ENCODE peak calls at places on chromosomes 1 and 21, in four cellular contexts. One of them, this sample, is unnamed.

GRCh38 chr1:156152628-156153027 is 757 bp upstream of the SEMA4A start:
- DNase-seq in DND-41: no peak
- DNase-seq in breast epithelium: no peak
- DNase-seq in suprapubic skin: no peak
- DNase-seq in this sample: no peak

GRCh38 chr1:46525253-46525983 is 26.0 kb downstream of the KNCN start:
- DNase-seq in breast epithelium: no peak
- DNase-seq in DND-41: no peak
- DNase-seq in suprapubic skin: no peak
- DNase-seq in this sample: peak; percentile 49

GRCh38 chr1:67815303-67816095 is 17.8 kb downstream of the GNG12 start:
- DNase-seq in suprapubic skin: no peak
- DNase-seq in breast epithelium: no peak
- DNase-seq in DND-41: no peak
- DNase-seq in this sample: no peak

GRCh38 chr1:109241841-109242301 is 7.5 kb upstream of the CELSR2 start:
- DNase-seq in breast epithelium: no peak
- DNase-seq in DND-41: no peak
- DNase-seq in suprapubic skin: no peak
- DNase-seq in this sample: peak; percentile 10

GRCh38 chr1:6360517-6360916 is 33.0 kb downstream of the ACOT7 start:
- DNase-seq in suprapubic skin: no peak
- DNase-seq in DND-41: no peak
- DNase-seq in breast epithelium: no peak
- DNase-seq in this sample: no peak

GRCh38 chr1:202133016-202133415 is 10.3 kb downstream of the GPR37L1 start:
- DNase-seq in DND-41: no peak
- DNase-seq in suprapubic skin: no peak
- DNase-seq in breast epithelium: no peak
- DNase-seq in this sample: no peak

GRCh38 chr1:182206628-182207239 is 145.2 kb upstream of the ZNF648 start:
- DNase-seq in DND-41: peak; percentile 17
- DNase-seq in suprapubic skin: peak; percentile 88
- DNase-seq in breast epithelium: no peak
- DNase-seq in this sample: no peak

GRCh38 chr21:42724226-42724920 is 71.0 kb downstream of the PDE9A start:
- DNase-seq in breast epithelium: no peak
- DNase-seq in suprapubic skin: no peak
- DNase-seq in DND-41: no peak
- DNase-seq in this sample: no peak

GRCh38 chr1:218259800-218260199 is 25.3 kb upstream of the RRP15 start:
- DNase-seq in breast epithelium: no peak
- DNase-seq in suprapubic skin: no peak
- DNase-seq in DND-41: no peak
- DNase-seq in this sample: no peak

GRCh38 chr1:222909586-222909985 is 94.7 kb downstream of the DISP1 start:
- DNase-seq in suprapubic skin: no peak
- DNase-seq in DND-41: no peak
- DNase-seq in breast epithelium: no peak
- DNase-seq in this sample: peak; percentile 59

GRCh38 chr1:242523968-242524570 is 428 bp downstream of the PLD5 start:
- DNase-seq in suprapubic skin: peak; percentile 81
- DNase-seq in DND-41: no peak
- DNase-seq in breast epithelium: peak; percentile 50
- DNase-seq in this sample: peak; percentile 56

GRCh38 chr1:153494976-153495535 is 34.6 kb upstream of the S100A7 start:
- DNase-seq in DND-41: peak; percentile 82
- DNase-seq in breast epithelium: peak; percentile 63
- DNase-seq in suprapubic skin: peak; percentile 91
- DNase-seq in this sample: peak; percentile 92

GRCh38 chr1:17516303-17517214 is 22.9 kb upstream of the ARHGEF10L start:
- DNase-seq in DND-41: no peak
- DNase-seq in suprapubic skin: no peak
- DNase-seq in breast epithelium: no peak
- DNase-seq in this sample: no peak

DNA sequence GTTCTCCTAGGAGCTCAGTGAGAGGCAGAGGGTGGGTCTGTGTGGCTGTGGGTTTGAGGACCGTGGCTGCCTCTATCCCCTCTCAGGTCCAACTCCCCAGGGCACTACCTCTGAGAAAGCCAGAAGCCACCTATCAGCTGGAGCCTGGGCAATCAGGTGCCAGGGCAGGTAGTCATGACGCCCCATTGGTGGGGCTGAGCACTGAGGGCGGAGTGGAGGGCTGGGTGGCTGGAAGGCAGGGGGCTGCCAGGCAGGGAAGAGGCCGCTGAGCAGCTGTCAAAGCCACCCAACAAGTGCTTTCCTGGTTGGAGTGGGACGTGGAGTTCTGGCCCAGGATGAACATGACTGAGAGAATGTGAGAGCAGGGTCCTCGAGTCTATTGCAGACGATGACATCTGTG is 164.9 kb upstream of the AJAP1 start:
- DNase-seq in DND-41: no peak
- DNase-seq in suprapubic skin: no peak
- DNase-seq in breast epithelium: no peak
- DNase-seq in this sample: no peak
- H3K9me3 ChIP-seq in DND-41: no peaks in the 10 kb centered on the region
- H3K9me3 ChIP-seq in suprapubic skin: no peaks in the 10 kb centered on the region
- H3K9me3 ChIP-seq in breast epithelium: no peaks in the 10 kb centered on the region
- H3K9me3 ChIP-seq in this sample: no peaks in the 10 kb centered on the region

DNA sequence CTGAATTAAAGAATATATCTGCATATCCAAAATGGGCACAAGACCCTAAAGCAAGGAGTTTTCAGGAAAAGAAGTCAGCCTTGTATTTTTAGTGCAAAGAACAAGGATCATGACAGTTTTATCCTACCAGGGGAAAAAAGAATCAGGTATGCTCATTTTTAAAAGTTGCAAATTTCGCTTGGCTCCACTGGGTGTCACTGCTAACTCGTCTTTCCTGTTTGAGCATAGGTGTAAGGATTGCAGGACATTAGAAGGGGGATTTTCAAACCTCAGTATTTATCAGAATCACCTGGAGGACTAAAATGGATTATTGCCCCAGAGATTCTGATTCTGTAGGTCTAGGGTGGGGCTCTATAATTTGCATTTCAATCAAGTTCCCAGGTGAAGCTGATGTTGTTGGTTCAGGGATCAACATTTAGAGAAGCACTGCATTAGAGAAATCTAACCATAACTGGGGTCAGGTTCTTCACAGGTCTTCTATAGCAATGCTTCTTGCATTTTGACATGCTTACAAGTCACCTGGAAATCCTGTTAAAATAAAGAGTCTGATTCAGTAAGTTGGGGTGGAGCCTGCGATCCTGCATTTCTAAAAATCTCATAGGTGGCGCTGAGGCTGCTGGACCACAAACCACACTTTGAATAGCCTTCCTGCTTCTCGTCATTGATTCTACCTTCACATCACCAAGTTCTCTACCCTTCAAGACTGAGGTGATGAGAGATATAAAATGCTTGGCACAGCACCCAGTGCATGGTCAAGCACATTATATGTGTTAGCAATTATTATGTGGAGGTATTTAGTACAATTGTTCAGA is 39.6 kb downstream of the NUF2 start:
- DNase-seq in breast epithelium: no peak
- DNase-seq in DND-41: no peak
- DNase-seq in suprapubic skin: no peak
- DNase-seq in this sample: no peak
- TF ChIP-seq CTCF in breast epithelium: no peak
- TF ChIP-seq CTCF in DND-41: peak; percentile 65
- TF ChIP-seq CTCF in suprapubic skin: no peak
- TF ChIP-seq CTCF in this sample: peak; percentile 9

GRCh38 chr1:40712405-40712944 is 21.0 kb downstream of the NFYC start:
- DNase-seq in suprapubic skin: no peak
- DNase-seq in breast epithelium: no peak
- DNase-seq in DND-41: no peak
- DNase-seq in this sample: no peak

GRCh38 chr1:40712997-40713396 is 21.5 kb downstream of the NFYC start:
- DNase-seq in DND-41: no peak
- DNase-seq in suprapubic skin: no peak
- DNase-seq in breast epithelium: no peak
- DNase-seq in this sample: no peak

GRCh38 chr1:40717065-40717464 is 25.6 kb downstream of the NFYC start:
- DNase-seq in DND-41: no peak
- DNase-seq in suprapubic skin: no peak
- DNase-seq in breast epithelium: no peak
- DNase-seq in this sample: no peak

GRCh38 chr1:40717960-40718359 is 26.5 kb downstream of the NFYC start:
- DNase-seq in DND-41: no peak
- DNase-seq in breast epithelium: no peak
- DNase-seq in suprapubic skin: no peak
- DNase-seq in this sample: no peak

DNA sequence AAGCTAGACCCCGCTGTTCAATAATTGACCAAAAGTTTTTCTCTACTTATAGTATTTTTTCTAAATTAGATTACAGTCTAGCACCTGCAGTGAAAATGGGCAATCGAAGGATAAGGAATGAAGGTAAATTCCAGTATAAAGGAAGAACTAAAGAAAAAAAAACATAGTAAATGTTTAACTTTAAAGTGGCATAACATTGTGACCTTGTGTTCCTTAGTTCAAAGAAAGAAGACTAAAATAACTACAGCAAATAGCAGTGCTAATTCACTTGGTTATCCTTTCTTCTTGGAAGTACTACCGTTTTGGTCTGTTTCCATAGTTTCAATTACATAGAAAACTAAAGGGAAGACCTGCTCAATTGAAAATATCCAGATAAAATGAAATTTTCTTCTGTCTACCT is 24.2 kb downstream of the NFYC start:
- DNase-seq in suprapubic skin: no peak
- DNase-seq in breast epithelium: no peak
- DNase-seq in DND-41: no peak
- DNase-seq in this sample: no peak
- H3K4me1 ChIP-seq in suprapubic skin: peaks cover 44% of the 10 kb centered on the region
- H3K4me1 ChIP-seq in breast epithelium: peaks cover 8% of the 10 kb centered on the region
- H3K4me1 ChIP-seq in DND-41: peaks cover 6% of the 10 kb centered on the region
- H3K4me1 ChIP-seq in this sample: peaks cover 81% of the 10 kb centered on the region

GRCh38 chr1:49111931-49112330 is 335.2 kb upstream of the BEND5 start:
- DNase-seq in breast epithelium: no peak
- DNase-seq in DND-41: no peak
- DNase-seq in suprapubic skin: no peak
- DNase-seq in this sample: no peak
- H3K9me3 ChIP-seq in breast epithelium: peaks cover 10% of the 10 kb centered on the region
- H3K9me3 ChIP-seq in DND-41: no peaks in the 10 kb centered on the region
- H3K9me3 ChIP-seq in suprapubic skin: peaks cover 4% of the 10 kb centered on the region
- H3K9me3 ChIP-seq in this sample: no peaks in the 10 kb centered on the region

DNA sequence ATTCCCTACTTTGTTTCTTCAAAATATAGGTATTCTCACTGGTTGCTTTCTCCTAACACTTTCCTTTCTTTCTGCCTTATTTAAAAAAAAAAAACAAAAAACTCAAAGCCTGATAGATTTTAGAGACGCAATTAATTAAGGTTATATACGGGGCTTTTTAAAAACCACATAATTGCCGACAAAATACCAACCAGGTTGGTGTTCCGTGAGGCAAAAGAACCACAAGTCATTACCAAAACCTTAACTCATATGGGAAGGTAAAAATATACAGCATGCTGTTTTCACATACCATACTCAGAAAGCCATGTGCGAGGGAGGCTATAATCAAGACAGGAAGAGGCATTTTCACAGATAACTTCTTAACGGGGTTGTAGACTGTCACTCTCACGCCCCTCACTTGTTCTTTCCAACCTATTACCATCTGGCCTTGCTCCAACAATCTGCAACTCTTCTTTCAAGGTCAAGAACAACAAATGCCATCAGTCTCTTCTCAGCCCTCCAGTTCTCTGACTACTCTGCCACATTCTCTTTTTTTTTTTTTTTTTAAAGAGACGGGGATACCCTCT is 102.7 kb downstream of the APP start:
- DNase-seq in breast epithelium: no peak
- DNase-seq in suprapubic skin: no peak
- DNase-seq in DND-41: no peak
- DNase-seq in this sample: no peak
- TF ChIP-seq CTCF in breast epithelium: no peak
- TF ChIP-seq CTCF in suprapubic skin: no peak
- TF ChIP-seq CTCF in DND-41: no peak
- TF ChIP-seq CTCF in this sample: no peak

GRCh38 chr1:172180886-172181285 is 239.6 kb upstream of the C1orf105 start:
- DNase-seq in DND-41: peak; percentile 6
- DNase-seq in breast epithelium: no peak
- DNase-seq in suprapubic skin: no peak
- DNase-seq in this sample: peak; percentile 41

GRCh38 chr1:172185206-172185605 is 235.3 kb upstream of the C1orf105 start:
- DNase-seq in suprapubic skin: no peak
- DNase-seq in DND-41: no peak
- DNase-seq in breast epithelium: no peak
- DNase-seq in this sample: no peak
- H3K4me1 ChIP-seq in suprapubic skin: peaks cover 27% of the 10 kb centered on the region
- H3K4me1 ChIP-seq in DND-41: peaks cover 10% of the 10 kb centered on the region
- H3K4me1 ChIP-seq in breast epithelium: no peaks in the 10 kb centered on the region
- H3K4me1 ChIP-seq in this sample: peaks cover 30% of the 10 kb centered on the region

This sample was measured in left lung.